ENCODE peak calls at places on chromosomes 12 and 14, in ten cellular contexts. M, B, U, V, A, R, G, C, K and T are unnamed samples. For H3K4me1 and H3K36me3, the result is how much of the 10 kb centered on the place peaks cover.

GRCh38 chr14:24310387-24310665 is 386 bp downstream of the LTB4R2 start:
- DNase-seq in V (no peak), K (no peak), B (no peak), R (no peak), U (no peak), G (no peak), A (no peak), C (peak), M (no peak), T (no peak)

GRCh38 chr14:54686219-54686870 is 119.4 kb downstream of the SAMD4A start:
- DNase-seq in U (no peak), M (peak), G (no peak), V (no peak), C (peak), R (no peak), B (peak), K (no peak), A (peak), T (peak)

GRCh38 chr14:55432628-55433027 is 7.8 kb downstream of the TBPL2 start:
- DNase-seq in B (no peak), G (no peak), C (no peak), K (no peak), M (no peak), V (no peak), U (no peak), R (no peak), A (no peak), T (no peak)

GRCh38 chr14:90753456-90754005 is 62.7 kb downstream of the TTC7B start:
- DNase-seq in R (peak), M (no peak), C (no peak), A (no peak), G (no peak), B (no peak), U (no peak), K (no peak), V (no peak), T (peak)

GRCh38 chr12:131012279-131013069 is 58.8 kb downstream of the ADGRD1 start:
- DNase-seq in B (no peak), V (no peak), A (no peak), M (no peak), R (no peak), C (no peak), U (no peak), K (no peak), G (no peak), T (no peak)

GRCh38 chr12:106094304-106094703 is 44.5 kb downstream of the NUAK1 start:
- DNase-seq in K (no peak), C (no peak), U (no peak), R (no peak), M (peak), A (no peak), V (no peak), B (no peak), G (no peak), T (no peak)

GRCh38 chr12:114404451-114405198 is 1.3 kb downstream of the TBX5 start:
- DNase-seq in C (no peak), U (no peak), M (no peak), A (no peak), B (no peak), R (no peak), K (no peak), G (no peak), V (no peak), T (no peak)

GRCh38 chr14:79373451-79373850 is 837.9 kb downstream of the DIO2 start:
- DNase-seq in B (no peak), G (no peak), V (no peak), K (no peak), M (no peak), R (no peak), C (no peak), U (no peak), A (no peak), T (no peak)

GRCh38 chr12:51326762-51327439 is 2.9 kb upstream of the BIN2 start:
- DNase-seq in A (no peak), R (no peak), B (no peak), U (no peak), K (no peak), G (no peak), M (peak), V (no peak), C (no peak), T (no peak)

GRCh38 chr12:2058837-2059236 is 6.0 kb downstream of the CACNA1C start:
- DNase-seq in B (no peak), K (no peak), A (no peak), C (no peak), R (no peak), M (no peak), G (no peak), V (no peak), U (no peak), T (no peak)
- H3K27ac ChIP-seq in B (peak), K (no peak), A (peak), C (no peak), R (no peak), M (no peak), G (no peak), V (no peak), U (no peak), T (peak)

DNA sequence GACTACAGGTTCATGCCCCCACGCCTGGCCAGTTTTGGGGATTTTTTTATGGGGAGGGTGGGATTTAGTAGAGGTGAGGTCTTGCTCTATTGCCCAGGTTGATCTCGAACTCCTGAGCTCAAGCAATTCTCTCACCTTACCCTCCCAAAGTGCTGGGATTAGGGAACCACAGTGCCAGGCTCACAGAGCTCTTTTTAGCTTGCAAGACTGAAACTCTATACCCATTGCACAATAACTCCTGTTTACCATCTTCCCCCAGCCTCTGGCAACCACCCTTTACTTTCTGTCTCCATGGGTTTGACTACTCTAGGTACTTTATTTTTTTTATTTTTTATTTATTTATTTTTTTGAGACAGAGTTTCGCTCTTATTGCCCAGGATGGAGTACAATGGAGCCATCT is 25.7 kb upstream of the CDK17 start:
- DNase-seq in U (no peak), C (no peak), V (no peak), B (no peak), G (no peak), K (no peak), A (no peak), R (no peak), M (peak), T (no peak)
- H3K4me1 ChIP-seq in U (under half), C (under half), V (under half), B (under half), G (under half), K (under half), A (under half), R (under half), M (under half), T (under half)

DNA sequence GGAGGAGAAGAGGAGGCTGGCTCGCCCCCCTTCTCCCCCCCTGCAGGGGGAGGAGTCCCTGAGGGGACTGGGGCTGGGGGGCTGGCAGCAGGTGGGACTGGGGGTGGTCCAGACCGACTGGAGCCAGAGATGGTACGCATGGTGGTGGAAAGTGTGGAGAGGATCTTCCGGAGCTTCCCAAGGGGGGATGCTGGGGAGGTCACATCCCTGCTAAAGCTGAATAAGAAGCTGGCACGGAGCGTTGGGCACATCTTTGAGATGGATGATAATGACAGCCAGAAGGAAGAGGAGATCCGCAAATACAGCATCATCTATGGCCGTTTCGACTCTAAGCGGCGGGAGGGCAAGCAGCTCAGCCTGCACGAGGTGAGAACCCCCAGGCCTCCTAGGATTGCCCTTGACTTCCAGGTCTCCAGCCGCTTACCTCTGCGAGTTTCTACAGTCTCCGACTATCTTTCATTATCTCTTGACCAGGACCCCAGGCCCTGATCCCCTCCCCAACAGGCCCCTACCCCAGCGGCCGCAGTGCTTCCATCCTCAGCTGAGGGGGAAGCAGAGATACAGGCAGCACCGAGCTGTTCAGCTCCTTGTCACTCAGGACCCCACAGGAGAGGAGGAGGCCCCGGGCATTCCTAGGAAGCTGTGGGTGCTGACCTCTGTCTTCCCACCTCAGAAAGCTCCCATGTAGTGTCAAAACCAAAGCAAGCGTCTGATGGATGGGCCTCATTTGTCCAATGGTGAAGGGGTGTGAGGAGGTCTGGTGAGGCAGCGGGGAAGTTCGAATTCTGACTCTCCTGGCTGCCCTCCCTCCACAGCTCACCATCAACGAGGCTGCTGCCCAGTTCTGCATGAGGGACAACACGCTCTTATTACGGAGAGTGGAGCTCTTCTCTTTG is 3.0 kb downstream of the NAB2 start:
- DNase-seq in G (no peak), K (no peak), R (peak), M (no peak), U (no peak), B (no peak), A (no peak), C (peak), V (no peak), T (no peak)
- H3K36me3 ChIP-seq in G (under half), K (under half), R (half or more), M (under half), U (under half), B (half or more), A (under half), C (under half), V (under half), T (under half)

DNA sequence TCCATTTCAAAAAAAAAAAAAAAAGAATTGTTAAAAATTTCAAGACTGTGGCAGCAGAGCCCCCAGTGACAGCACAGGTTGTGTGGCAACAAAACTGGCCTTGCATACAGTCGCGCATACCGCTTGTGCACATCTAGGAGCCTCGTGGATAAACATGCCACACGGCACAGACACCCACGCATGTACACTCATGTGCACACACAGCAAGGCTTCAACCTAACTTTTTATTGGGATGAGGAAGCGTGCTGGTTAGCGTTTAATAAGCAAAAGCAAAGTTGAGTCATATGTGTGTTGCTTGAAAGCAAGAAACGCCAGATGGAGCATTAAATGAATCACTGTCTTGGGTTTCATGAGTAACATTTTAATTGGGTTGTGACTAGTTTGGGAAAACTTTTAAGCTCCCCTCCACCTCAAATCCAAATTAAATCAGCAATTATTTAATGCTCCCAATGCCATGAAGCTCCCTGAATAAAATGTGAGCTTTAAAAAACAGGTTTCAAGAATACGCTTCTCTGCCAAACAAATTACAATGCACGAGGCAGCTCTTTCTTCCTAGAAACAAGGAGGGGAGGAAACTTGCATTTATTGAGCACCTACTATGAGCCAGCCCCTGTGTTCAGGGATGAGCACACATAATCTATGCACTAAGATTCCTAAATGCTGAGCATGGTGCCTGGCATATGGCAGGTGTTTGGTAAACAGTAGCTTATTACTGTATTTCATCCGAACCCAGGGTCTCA is 35.7 kb upstream of the EML1 start:
- DNase-seq in C (no peak), G (no peak), K (no peak), V (peak), M (peak), A (no peak), R (no peak), B (peak), U (no peak), T (no peak)
- H3K27ac ChIP-seq in C (no peak), G (no peak), K (no peak), V (no peak), M (peak), A (no peak), R (peak), B (no peak), U (no peak), T (no peak)

GRCh38 chr14:99256483-99256874 is 15.5 kb downstream of the BCL11B start:
- DNase-seq in R (no peak), U (peak), V (no peak), A (no peak), M (no peak), K (no peak), G (no peak), B (peak), C (no peak), T (no peak)

GRCh38 chr14:99252940-99253868 is 18.8 kb downstream of the BCL11B start:
- DNase-seq in V (no peak), G (no peak), A (no peak), B (peak), M (no peak), K (no peak), U (peak), R (no peak), C (no peak), T (no peak)

GRCh38 chr14:99253890-99254289 is 18.1 kb downstream of the BCL11B start:
- DNase-seq in K (no peak), G (no peak), A (no peak), U (no peak), C (no peak), B (peak), R (no peak), M (no peak), V (no peak), T (no peak)

GRCh38 chr14:99255621-99256482 is 16.1 kb downstream of the BCL11B start:
- DNase-seq in G (no peak), U (no peak), V (no peak), R (no peak), C (no peak), A (no peak), K (no peak), M (no peak), B (peak), T (no peak)

DNA sequence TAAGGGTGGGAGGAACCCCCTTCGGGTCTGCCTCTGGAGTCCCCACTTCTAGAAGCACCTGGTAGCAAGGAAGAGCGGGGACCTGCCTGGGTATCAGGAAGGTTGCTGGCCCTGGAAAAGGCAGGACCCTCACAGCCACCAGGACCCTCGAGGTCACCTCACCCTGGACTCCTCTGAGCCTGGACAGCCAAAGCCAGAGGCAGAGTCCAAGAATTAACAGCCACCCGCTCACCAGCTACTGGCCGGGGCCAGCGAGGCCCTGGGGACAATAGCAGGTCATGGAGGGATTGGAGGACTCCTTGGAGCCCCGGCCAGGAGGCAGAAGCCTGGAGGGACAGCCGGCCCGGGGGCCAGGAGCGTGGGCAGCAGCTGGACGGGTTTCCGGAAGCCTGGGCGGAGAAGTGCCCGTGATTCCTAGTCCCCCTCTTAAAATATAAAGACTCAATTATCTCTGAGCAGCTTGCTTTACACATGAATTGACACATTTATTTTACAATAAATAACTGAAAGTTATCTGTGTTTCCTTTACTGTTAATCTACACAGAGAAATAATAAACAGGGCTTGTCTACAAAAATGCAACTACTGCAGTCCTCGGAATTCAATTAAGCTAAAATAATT is 17.5 kb downstream of the BCL11B start:
- DNase-seq in R (no peak), B (peak), V (no peak), M (no peak), C (no peak), A (no peak), U (no peak), K (no peak), G (no peak), T (no peak)
- H3K4me1 ChIP-seq in R (under half), B (under half), V (under half), M (under half), C (under half), A (under half), U (half or more), K (under half), G (half or more), T (under half)

DNA sequence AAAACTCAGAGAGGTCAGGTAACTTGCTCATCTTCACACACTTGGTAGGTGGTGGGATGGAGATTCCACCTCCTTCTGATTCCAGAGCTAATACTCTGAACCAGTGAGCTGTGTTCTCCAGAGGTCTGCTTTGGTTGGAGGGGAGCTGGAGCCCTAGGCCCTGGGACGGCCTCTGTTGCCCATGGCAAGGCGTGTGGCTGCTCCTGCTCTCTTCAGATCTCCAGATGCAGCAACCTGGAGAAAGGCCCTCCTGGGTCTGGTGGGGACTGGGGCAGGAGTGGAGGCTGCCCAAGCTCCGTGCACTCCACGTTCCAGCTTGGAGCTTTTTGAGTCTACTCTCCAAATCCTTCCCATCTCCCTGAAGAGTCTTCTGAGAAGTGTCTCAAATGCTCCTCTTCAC is 10.7 kb downstream of the CCND2 start:
- DNase-seq in B (no peak), G (no peak), R (no peak), V (no peak), A (no peak), C (no peak), M (no peak), K (no peak), U (no peak), T (peak)
- H3K36me3 ChIP-seq in B (half or more), G (half or more), R (half or more), V (under half), A (half or more), C (under half), M (under half), K (half or more), U (half or more), T (half or more)

GRCh38 chr14:103118663-103119404 is 4.4 kb upstream of the TNFAIP2 start:
- DNase-seq in U (no peak), C (no peak), R (no peak), K (no peak), G (no peak), V (no peak), B (peak), A (no peak), M (no peak), T (peak)
- H3K27ac ChIP-seq in U (no peak), C (peak), R (peak), K (no peak), G (no peak), V (peak), B (no peak), A (peak), M (no peak), T (peak)